ENCODE peak calls at places on chromosomes 11 and 22, in four cellular contexts. K is cardiac muscle cell, T is Caco-2, L is nephron progenitor cell. P is an unnamed sample.

GRCh38 chr22:39135092-39135896 is 17.2 kb downstream of the CBX7 start:
- DNase-seq in L (peak; percentile 82), T (peak; percentile 68), K (peak; percentile 72), P (peak; percentile 88)

GRCh38 chr11:33089776-33090175 is 50.4 kb downstream of the TCP11L1 start:
- DNase-seq in T (no peak), L (no peak), K (no peak), P (no peak)

GRCh38 chr22:29727248-29727551 is 7.4 kb downstream of the CABP7 start:
- DNase-seq in L (peak; percentile 77), K (peak; percentile 37), T (peak; percentile 63), P (peak; percentile 62)

GRCh38 chr22:49368976-49369725 is 458.5 kb downstream of the BRD1 start:
- DNase-seq in L (no peak), K (no peak), T (peak; percentile 59), P (peak; percentile 2)

GRCh38 chr22:35893698-35894097 is 134.9 kb downstream of the RBFOX2 start:
- DNase-seq in T (no peak), K (no peak), L (no peak), P (no peak)

GRCh38 chr11:66619080-66619554 is 2.7 kb downstream of the RBM14 start:
- DNase-seq in K (peak; percentile 65), L (no peak), T (no peak), P (no peak)

GRCh38 chr11:47152953-47153950 is 23.4 kb downstream of the ARFGAP2 start:
- DNase-seq in T (peak; percentile 79), L (peak; percentile 87), K (peak; percentile 83), P (peak; percentile 89)

GRCh38 chr11:126489791-126490190 is 134.3 kb downstream of the ST3GAL4 start:
- DNase-seq in L (no peak), T (no peak), K (no peak), P (no peak)

GRCh38 chr11:61902313-61902712 is 11.0 kb upstream of the FADS3 start:
- DNase-seq in T (no peak), L (no peak), K (no peak), P (no peak)

GRCh38 chr22:47307326-47307725 is 544.9 kb downstream of the TBC1D22A start:
- DNase-seq in K (no peak), L (no peak), T (no peak), P (no peak)

GRCh38 chr11:93476796-93477195 is 66.4 kb downstream of the SMCO4 start:
- DNase-seq in L (no peak), K (no peak), T (no peak), P (no peak)

GRCh38 chr11:74592063-74592440 is 330 bp upstream of the POLD3 start:
- DNase-seq in L (no peak), T (no peak), K (no peak), P (no peak)

GRCh38 chr22:25127274-25127673 is 72.4 kb upstream of the CRYBB3 start:
- DNase-seq in K (no peak), T (no peak), L (no peak), P (no peak)

DNA sequence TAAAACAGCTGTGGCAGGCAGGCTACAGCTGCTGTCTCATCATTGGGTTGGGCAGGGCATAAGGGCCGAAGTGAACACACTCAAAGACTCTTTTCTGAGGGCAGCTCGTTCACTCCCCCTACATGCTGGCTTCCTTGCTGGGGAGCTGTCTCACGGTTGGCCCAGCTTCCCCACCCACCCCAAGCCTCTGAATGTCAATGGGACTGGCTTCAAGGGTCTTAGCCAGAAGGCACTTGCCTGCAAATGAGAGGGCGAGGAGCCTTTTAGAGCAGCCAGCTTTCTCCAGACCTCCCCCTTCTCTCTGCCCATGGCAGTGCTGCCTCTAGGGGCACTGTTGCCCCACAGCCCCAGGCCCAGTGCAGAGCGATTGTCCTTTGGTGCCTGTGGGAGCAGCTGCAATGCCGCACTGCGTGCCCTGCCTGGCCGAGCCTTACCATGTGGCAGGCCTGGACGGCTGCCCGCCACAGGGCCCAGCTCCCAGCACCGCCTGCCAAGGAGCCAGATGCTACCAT is 94.7 kb upstream of the RASSF10 start:
- DNase-seq in K (peak; percentile 76), L (peak; percentile 75), T (peak; percentile 46), P (peak; percentile 78)
- TF ChIP-seq CTCF in K (peak; percentile 66), L (peak; percentile 75), T (peak; percentile 89), P (peak; percentile 74)

DNA sequence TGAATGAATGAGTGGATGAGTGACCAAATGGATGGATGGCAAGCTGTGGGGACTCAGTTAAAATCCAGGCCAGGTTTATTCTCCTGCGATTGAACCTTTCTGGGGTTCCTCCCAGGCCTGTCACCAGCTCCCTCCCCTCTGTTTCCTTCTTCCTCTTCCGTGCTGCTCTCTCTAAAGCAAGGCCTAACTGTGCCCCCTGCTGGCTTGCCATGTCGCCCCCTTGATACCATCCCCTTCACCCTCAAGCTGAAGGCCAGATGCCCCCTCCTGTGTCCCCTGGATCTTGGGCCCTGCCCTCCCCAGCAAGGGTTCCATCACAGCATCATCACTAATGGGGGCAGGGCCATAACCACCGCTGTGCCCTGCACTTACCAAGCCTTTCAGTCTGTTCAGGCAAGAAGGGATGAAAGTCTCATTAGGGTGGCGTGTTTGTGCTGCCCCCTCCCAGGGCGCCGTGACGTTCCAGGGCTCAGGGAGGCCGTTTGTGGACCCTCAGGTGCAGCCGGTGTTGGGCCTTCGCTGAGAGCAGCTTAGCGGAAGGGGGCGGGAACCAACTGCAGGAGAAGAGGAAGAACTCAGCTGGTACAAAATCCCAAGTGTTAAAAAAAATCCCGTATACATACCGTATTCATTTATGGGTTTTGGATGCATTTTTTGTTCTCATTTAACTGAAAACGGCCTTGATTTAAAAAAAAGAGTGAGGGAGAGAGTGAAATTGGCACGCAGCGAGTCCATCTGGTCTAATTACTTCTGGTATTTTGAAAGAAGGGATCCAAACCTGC is 69.9 kb downstream of the MPPED1 start:
- DNase-seq in K (peak; percentile 10), L (no peak), T (no peak), P (peak; percentile 39)
- TF ChIP-seq CTCF in K (no peak), L (no peak), T (peak; percentile 25), P (no peak)

GRCh38 chr11:11985954-11986949 is 22.2 kb downstream of the DKK3 start:
- DNase-seq in T (no peak), L (no peak), K (no peak), P (no peak)

GRCh38 chr11:11989774-11990744 is 18.4 kb downstream of the DKK3 start:
- DNase-seq in T (no peak), K (no peak), L (no peak), P (no peak)

GRCh38 chr11:11988099-11988651 is 20.3 kb downstream of the DKK3 start:
- DNase-seq in T (no peak), K (no peak), L (no peak), P (no peak)

GRCh38 chr11:11987503-11988022 is 20.9 kb downstream of the DKK3 start:
- DNase-seq in T (no peak), K (no peak), L (no peak), P (no peak)

GRCh38 chr11:11988862-11989261 is 19.6 kb downstream of the DKK3 start:
- DNase-seq in K (peak; percentile 62), L (no peak), T (no peak), P (no peak)
- TF ChIP-seq CTCF in K (peak; percentile 20), L (no peak), T (no peak), P (peak; percentile 47)

GRCh38 chr11:122559734-122560382 is 95.7 kb upstream of the UBASH3B start:
- DNase-seq in K (no peak), T (no peak), L (no peak), P (peak; percentile 37)

GRCh38 chr11:122556605-122557004 is 98.9 kb upstream of the UBASH3B start:
- DNase-seq in T (no peak), L (peak; percentile 78), K (peak; percentile 43), P (peak; percentile 65)
- TF ChIP-seq CTCF in T (no peak), L (peak; percentile 34), K (peak; percentile 64), P (peak; percentile 17)

GRCh38 chr22:37349043-37349814 is 66.9 kb downstream of the CYTH4 start:
- DNase-seq in T (no peak), L (no peak), K (no peak), P (no peak)
- TF ChIP-seq CTCF in T (no peak), L (no peak), K (no peak), P (no peak)